ENCODE peak calls at places on chromosomes 1 and 21, in eight cellular contexts. T is GM12878, Y is WTC11, G is fibroblast of mammary gland, J is colonic mucosa, N is epithelial cell of esophagus, P is HFFc6, H is heart right ventricle. V is an unnamed sample.
A peak's percentile ranks its signal among the peaks of the same experiment; 100 is the strongest.

GRCh38 chr1:18955442-18956188 is 861 bp downstream of the IFFO2 start:
- DNase-seq in T (no peak), Y (peak; percentile 69), G (peak; percentile 26), J (peak; percentile 60), N (peak; percentile 52), P (no peak), H (no peak), V (peak; percentile 57)

GRCh38 chr1:168121314-168122029 is 15.3 kb downstream of the GPR161 start:
- DNase-seq in T (no peak), Y (no peak), G (peak; percentile 93), J (peak; percentile 38), N (peak; percentile 40), P (no peak), H (peak; percentile 80), V (no peak)

GRCh38 chr1:221439734-221440436 is 302.0 kb downstream of the DUSP10 start:
- DNase-seq in T (no peak), Y (no peak), G (peak; percentile 94), J (no peak), N (peak; percentile 96), P (peak; percentile 98), H (peak; percentile 3), V (no peak)

GRCh38 chr1:94863919-94864318 is 43.8 kb downstream of the SLC44A3 start:
- DNase-seq in T (no peak), Y (no peak), G (peak; percentile 89), J (peak; percentile 29), N (peak; percentile 86), P (peak; percentile 85), H (peak; percentile 39), V (no peak)

GRCh38 chr1:199009447-199009846 is 370.6 kb downstream of the PTPRC start:
- DNase-seq in T (peak; percentile 48), Y (no peak), G (no peak), J (no peak), N (no peak), P (no peak), H (no peak), V (no peak)

GRCh38 chr1:32179443-32180185 is at the start of gene TXLNA:
- DNase-seq in T (peak; percentile 60), Y (peak; percentile 92), G (peak; percentile 88), J (peak; percentile 96), N (peak; percentile 86), P (peak; percentile 89), H (peak; percentile 94), V (peak; percentile 96)

GRCh38 chr1:24725209-24725651 is 20.0 kb upstream of the CLIC4 start:
- DNase-seq in T (no peak), Y (peak; percentile 44), G (no peak), J (no peak), N (no peak), P (no peak), H (no peak), V (no peak)

GRCh38 chr1:98048234-98048633 is 127.4 kb upstream of the DPYD start:
- DNase-seq in T (no peak), Y (peak; percentile 89), G (peak; percentile 82), J (peak; percentile 69), N (peak; percentile 88), P (peak; percentile 90), H (peak; percentile 76), V (peak; percentile 81)

GRCh38 chr1:47201179-47201578 is 11.3 kb upstream of the PDZK1IP1 start:
- DNase-seq in T (no peak), Y (no peak), G (no peak), J (no peak), N (no peak), P (peak; percentile 18), H (no peak), V (no peak)

GRCh38 chr1:37635309-37635902 is 714 bp upstream of the RSPO1 start:
- DNase-seq in T (no peak), Y (no peak), G (no peak), J (no peak), N (no peak), P (no peak), H (no peak), V (no peak)

GRCh38 chr1:84861988-84862644 is 30.9 kb downstream of the LPAR3 start:
- DNase-seq in T (no peak), Y (no peak), G (no peak), J (no peak), N (no peak), P (no peak), H (no peak), V (no peak)

GRCh38 chr1:173202430-173203145 is 4.5 kb downstream of the TNFSF4 start:
- DNase-seq in T (no peak), Y (no peak), G (peak; percentile 92), J (peak; percentile 38), N (peak; percentile 75), P (peak; percentile 70), H (peak; percentile 56), V (no peak)

GRCh38 chr21:15549671-15550070 is 180.1 kb upstream of the USP25 start:
- DNase-seq in T (no peak), Y (no peak), G (no peak), J (no peak), N (no peak), P (peak; percentile 16), H (no peak), V (no peak)

GRCh38 chr1:67816096-67816493 is 17.2 kb downstream of the GNG12 start:
- DNase-seq in T (no peak), Y (no peak), G (no peak), J (peak; percentile 82), N (no peak), P (no peak), H (no peak), V (no peak)

GRCh38 chr21:45582128-45582527 is 39.9 kb upstream of the SLC19A1 start:
- DNase-seq in T (no peak), Y (no peak), G (no peak), J (peak; percentile 7), N (no peak), P (no peak), H (no peak), V (peak; percentile 25)

DNA sequence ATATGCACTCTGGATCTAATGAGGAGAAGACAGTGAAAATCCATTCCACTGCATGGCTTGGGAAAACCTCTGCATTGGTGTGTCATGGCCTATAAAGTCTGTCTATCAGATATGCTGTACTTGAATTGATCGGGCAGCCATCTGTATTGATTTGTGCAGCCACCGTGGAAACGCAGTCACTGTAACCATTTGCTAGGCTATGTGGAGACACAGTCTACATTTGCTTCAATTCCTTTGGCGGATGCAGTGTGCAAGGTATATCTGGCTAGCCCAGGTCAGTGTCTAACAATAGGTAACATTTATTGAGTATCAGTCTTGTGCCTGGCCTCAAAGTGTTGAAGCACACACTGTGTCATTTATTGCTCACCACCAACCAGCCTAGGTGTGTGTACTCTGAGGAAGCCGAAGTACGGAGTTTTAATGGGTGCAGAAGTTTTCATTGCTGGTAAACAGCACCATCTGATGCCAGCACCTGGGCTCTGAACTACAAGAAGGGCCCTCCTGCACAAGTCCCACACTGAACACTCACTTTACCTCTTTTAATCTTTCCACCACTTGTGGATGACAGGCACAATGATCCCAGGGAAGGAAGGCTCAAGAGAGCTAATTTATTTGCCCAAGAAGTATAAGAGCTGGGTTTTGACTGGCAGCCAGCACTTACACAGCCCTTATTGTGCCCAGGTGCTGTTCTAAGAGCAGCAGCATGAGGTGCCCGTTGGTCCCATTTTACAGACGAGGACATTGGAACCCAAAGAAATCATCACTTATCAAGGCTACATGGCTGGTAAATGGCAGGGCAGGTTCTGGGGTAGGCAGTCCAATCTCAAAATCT is 83.3 kb downstream of the DAB1 start:
- DNase-seq in T (no peak), Y (no peak), G (no peak), J (no peak), N (peak; percentile 44), P (no peak), H (no peak), V (peak; percentile 68)
- TF ChIP-seq CTCF in T (peak; percentile 23), Y (no peak), G (no peak), J (no peak), N (peak; percentile 47), P (no peak), H (no peak), V (peak; percentile 52)

DNA sequence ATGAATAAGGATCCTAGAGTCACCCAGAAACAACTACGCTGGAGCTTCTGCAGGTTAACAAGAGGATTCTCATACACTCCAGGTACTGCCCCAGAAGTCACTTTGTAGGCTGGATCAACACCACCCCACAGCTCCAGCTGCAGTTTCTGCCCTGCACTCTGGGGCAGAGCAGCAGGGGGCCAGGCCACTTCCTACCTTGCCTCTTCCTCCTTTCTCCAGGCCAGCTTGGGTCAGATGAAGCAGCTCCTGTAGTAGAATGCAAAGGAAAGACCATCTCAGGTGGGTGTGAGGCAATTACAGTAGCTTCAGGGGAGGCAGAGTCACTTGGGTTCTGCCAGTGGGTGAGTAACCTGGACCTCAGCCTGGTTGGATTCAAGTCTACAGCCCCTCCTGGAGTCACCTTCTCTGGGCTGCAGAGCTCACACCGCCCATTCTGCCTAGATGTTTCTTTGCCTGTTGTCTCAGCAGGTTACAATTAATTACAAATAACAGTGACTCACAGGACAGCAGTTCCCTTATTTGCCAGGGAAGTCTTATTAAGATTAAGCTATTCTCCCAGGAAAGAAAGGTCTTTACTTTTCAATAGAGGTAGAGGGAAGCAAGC is 24.4 kb upstream of the BCAR3 start:
- DNase-seq in T (no peak), Y (no peak), G (peak; percentile 54), J (no peak), N (peak; percentile 69), P (peak; percentile 26), H (no peak), V (peak; percentile 22)
- TF ChIP-seq CTCF in T (no peak), Y (no peak), G (no peak), J (no peak), N (no peak), P (no peak), H (no peak), V (no peak)

GRCh38 chr1:23638188-23638619 is 53.4 kb upstream of the RPL11 start:
- DNase-seq in T (no peak), Y (no peak), G (peak; percentile 42), J (no peak), N (no peak), P (no peak), H (no peak), V (no peak)

GRCh38 chr1:23632479-23633160 is 59.0 kb upstream of the RPL11 start:
- DNase-seq in T (no peak), Y (no peak), G (no peak), J (no peak), N (no peak), P (no peak), H (no peak), V (no peak)

GRCh38 chr1:23634840-23635642 is 56.6 kb upstream of the RPL11 start:
- DNase-seq in T (peak; percentile 66), Y (peak; percentile 61), G (peak; percentile 81), J (peak; percentile 77), N (peak; percentile 66), P (peak; percentile 73), H (peak; percentile 77), V (no peak)

GRCh38 chr1:23636009-23636408 is 55.6 kb upstream of the RPL11 start:
- DNase-seq in T (no peak), Y (no peak), G (no peak), J (no peak), N (no peak), P (no peak), H (no peak), V (no peak)

DNA sequence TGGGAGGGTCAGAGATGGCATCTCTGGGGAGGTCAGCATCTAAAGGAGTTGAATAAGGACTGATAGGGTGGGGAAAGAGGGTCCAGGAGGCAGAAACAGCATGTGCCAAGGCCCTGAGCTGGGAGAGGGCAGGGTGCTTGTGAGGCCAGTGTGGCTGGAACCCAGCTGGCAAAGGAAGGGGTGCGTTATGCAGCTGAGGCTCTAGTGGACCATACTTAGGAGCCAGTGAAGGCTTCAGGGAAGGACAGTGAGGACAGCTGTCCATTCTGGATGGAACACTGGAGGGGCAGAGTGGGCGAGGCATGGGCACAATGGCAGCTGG is 57.1 kb upstream of the RPL11 start:
- DNase-seq in T (no peak), Y (no peak), G (no peak), J (no peak), N (no peak), P (no peak), H (no peak), V (no peak)
- TF ChIP-seq CTCF in T (no peak), Y (no peak), G (no peak), J (no peak), N (no peak), P (no peak), H (no peak), V (no peak)

GRCh38 chr1:50179639-50180038 is 70.9 kb downstream of the ELAVL4 start:
- DNase-seq in T (no peak), Y (no peak), G (no peak), J (no peak), N (no peak), P (no peak), H (no peak), V (no peak)
- TF ChIP-seq CTCF in T (no peak), Y (no peak), G (no peak), J (no peak), N (no peak), P (no peak), H (no peak), V (no peak)